ENCODE peak calls at places on chromosome X, in seven cellular contexts. One of them, this sample, is unnamed.

GRCh38 chrX:40526412-40526811 is 54.4 kb upstream of the ATP6AP2 start:
- DNase-seq in HCT116: no peak
- DNase-seq in endothelial cell of umbilical vein: no peak
- DNase-seq in foreskin fibroblast: no peak
- DNase-seq in ascending aorta: no peak
- DNase-seq in heart right ventricle: peak; percentile 4
- DNase-seq in tibial nerve: no peak
- DNase-seq in this sample: no peak

GRCh38 chrX:69314436-69315348 is 149.4 kb upstream of the PJA1 start:
- DNase-seq in ascending aorta: no peak
- DNase-seq in tibial nerve: no peak
- DNase-seq in endothelial cell of umbilical vein: no peak
- DNase-seq in HCT116: no peak
- DNase-seq in foreskin fibroblast: no peak
- DNase-seq in heart right ventricle: peak; percentile 5
- DNase-seq in this sample: no peak

GRCh38 chrX:140123446-140123845 is 158.1 kb upstream of the CXorf66 start:
- DNase-seq in tibial nerve: no peak
- DNase-seq in HCT116: no peak
- DNase-seq in foreskin fibroblast: no peak
- DNase-seq in heart right ventricle: no peak
- DNase-seq in endothelial cell of umbilical vein: no peak
- DNase-seq in ascending aorta: no peak
- DNase-seq in this sample: no peak

GRCh38 chrX:133640161-133641015 is 225.1 kb upstream of the GPC4 start:
- DNase-seq in tibial nerve: no peak
- DNase-seq in HCT116: no peak
- DNase-seq in ascending aorta: no peak
- DNase-seq in foreskin fibroblast: no peak
- DNase-seq in endothelial cell of umbilical vein: no peak
- DNase-seq in heart right ventricle: no peak
- DNase-seq in this sample: no peak

GRCh38 chrX:69016220-69016941 is 148.9 kb downstream of the PJA1 start:
- DNase-seq in tibial nerve: no peak
- DNase-seq in heart right ventricle: no peak
- DNase-seq in HCT116: no peak
- DNase-seq in foreskin fibroblast: no peak
- DNase-seq in endothelial cell of umbilical vein: peak; percentile 16
- DNase-seq in ascending aorta: no peak
- DNase-seq in this sample: no peak

GRCh38 chrX:1658083-1658463 is 43.2 kb downstream of the ASMT start:
- DNase-seq in tibial nerve: no peak
- DNase-seq in heart right ventricle: no peak
- DNase-seq in endothelial cell of umbilical vein: no peak
- DNase-seq in HCT116: no peak
- DNase-seq in ascending aorta: no peak
- DNase-seq in foreskin fibroblast: no peak
- DNase-seq in this sample: no peak

GRCh38 chrX:85922821-85923220 is 124.5 kb downstream of the CHM start:
- DNase-seq in HCT116: no peak
- DNase-seq in endothelial cell of umbilical vein: no peak
- DNase-seq in ascending aorta: no peak
- DNase-seq in foreskin fibroblast: peak; percentile 83
- DNase-seq in heart right ventricle: no peak
- DNase-seq in tibial nerve: no peak
- DNase-seq in this sample: no peak

GRCh38 chrX:123771449-123772064 is 38.7 kb upstream of the THOC2 start:
- DNase-seq in ascending aorta: no peak
- DNase-seq in heart right ventricle: no peak
- DNase-seq in endothelial cell of umbilical vein: no peak
- DNase-seq in foreskin fibroblast: no peak
- DNase-seq in tibial nerve: no peak
- DNase-seq in HCT116: no peak
- DNase-seq in this sample: no peak

GRCh38 chrX:70554948-70555347 is 110.3 kb downstream of the DLG3 start:
- DNase-seq in foreskin fibroblast: no peak
- DNase-seq in heart right ventricle: no peak
- DNase-seq in HCT116: no peak
- DNase-seq in endothelial cell of umbilical vein: no peak
- DNase-seq in tibial nerve: no peak
- DNase-seq in ascending aorta: no peak
- DNase-seq in this sample: no peak

GRCh38 chrX:23954396-23954795 is 46.6 kb downstream of the CXorf58 start:
- DNase-seq in HCT116: no peak
- DNase-seq in tibial nerve: no peak
- DNase-seq in heart right ventricle: no peak
- DNase-seq in ascending aorta: no peak
- DNase-seq in foreskin fibroblast: no peak
- DNase-seq in endothelial cell of umbilical vein: no peak
- DNase-seq in this sample: no peak

GRCh38 chrX:71823391-71824057 is 60.4 kb downstream of the CXorf49B start:
- DNase-seq in ascending aorta: no peak
- DNase-seq in foreskin fibroblast: no peak
- DNase-seq in heart right ventricle: no peak
- DNase-seq in HCT116: no peak
- DNase-seq in endothelial cell of umbilical vein: no peak
- DNase-seq in tibial nerve: no peak
- DNase-seq in this sample: no peak

GRCh38 chrX:115362334-115363095 is 73.0 kb downstream of the LUZP4 start:
- DNase-seq in tibial nerve: no peak
- DNase-seq in heart right ventricle: no peak
- DNase-seq in endothelial cell of umbilical vein: no peak
- DNase-seq in ascending aorta: no peak
- DNase-seq in HCT116: no peak
- DNase-seq in foreskin fibroblast: no peak
- DNase-seq in this sample: no peak

GRCh38 chrX:1181131-1181530 is 31.3 kb downstream of the CRLF2 start:
- DNase-seq in HCT116: no peak
- DNase-seq in tibial nerve: no peak
- DNase-seq in heart right ventricle: no peak
- DNase-seq in endothelial cell of umbilical vein: no peak
- DNase-seq in foreskin fibroblast: no peak
- DNase-seq in ascending aorta: no peak
- DNase-seq in this sample: no peak

GRCh38 chrX:10685923-10686595 is 65.7 kb upstream of the MID1 start:
- DNase-seq in heart right ventricle: no peak
- DNase-seq in foreskin fibroblast: peak; percentile 14
- DNase-seq in tibial nerve: no peak
- DNase-seq in HCT116: no peak
- DNase-seq in endothelial cell of umbilical vein: no peak
- DNase-seq in ascending aorta: no peak
- DNase-seq in this sample: no peak

GRCh38 chrX:14491689-14492088 is 37.6 kb upstream of the GLRA2 start:
- DNase-seq in HCT116: no peak
- DNase-seq in endothelial cell of umbilical vein: no peak
- DNase-seq in heart right ventricle: no peak
- DNase-seq in foreskin fibroblast: no peak
- DNase-seq in ascending aorta: no peak
- DNase-seq in tibial nerve: no peak
- DNase-seq in this sample: no peak

GRCh38 chrX:7068939-7069367 is 78.6 kb upstream of the STS start:
- DNase-seq in heart right ventricle: no peak
- DNase-seq in tibial nerve: no peak
- DNase-seq in HCT116: no peak
- DNase-seq in ascending aorta: no peak
- DNase-seq in foreskin fibroblast: no peak
- DNase-seq in endothelial cell of umbilical vein: peak; percentile 10
- DNase-seq in this sample: no peak

GRCh38 chrX:114071412-114071811 is 512.5 kb upstream of the HTR2C start:
- DNase-seq in endothelial cell of umbilical vein: no peak
- DNase-seq in tibial nerve: no peak
- DNase-seq in ascending aorta: no peak
- DNase-seq in foreskin fibroblast: no peak
- DNase-seq in HCT116: no peak
- DNase-seq in heart right ventricle: no peak
- DNase-seq in this sample: no peak

GRCh38 chrX:14528629-14529287 is 578 bp upstream of the GLRA2 start:
- DNase-seq in foreskin fibroblast: peak; percentile 28
- DNase-seq in HCT116: peak; percentile 13
- DNase-seq in tibial nerve: peak; percentile 61
- DNase-seq in heart right ventricle: peak; percentile 31
- DNase-seq in endothelial cell of umbilical vein: no peak
- DNase-seq in ascending aorta: no peak
- DNase-seq in this sample: no peak

GRCh38 chrX:127317159-127317558 is 497.6 kb downstream of the PRR32 start:
- DNase-seq in foreskin fibroblast: no peak
- DNase-seq in HCT116: no peak
- DNase-seq in tibial nerve: no peak
- DNase-seq in endothelial cell of umbilical vein: no peak
- DNase-seq in heart right ventricle: no peak
- DNase-seq in ascending aorta: no peak
- DNase-seq in this sample: no peak

GRCh38 chrX:45761920-45762319 is 561.2 kb upstream of the DIPK2B start:
- DNase-seq in ascending aorta: no peak
- DNase-seq in HCT116: no peak
- DNase-seq in foreskin fibroblast: no peak
- DNase-seq in endothelial cell of umbilical vein: no peak
- DNase-seq in heart right ventricle: no peak
- DNase-seq in tibial nerve: no peak
- DNase-seq in this sample: no peak

GRCh38 chrX:72306085-72306801 is 529 bp upstream of the CITED1 start:
- DNase-seq in heart right ventricle: no peak
- DNase-seq in endothelial cell of umbilical vein: no peak
- DNase-seq in tibial nerve: no peak
- DNase-seq in foreskin fibroblast: no peak
- DNase-seq in HCT116: no peak
- DNase-seq in ascending aorta: no peak
- DNase-seq in this sample: no peak

GRCh38 chrX:132199941-132200340 is 19.3 kb downstream of the RAP2C start:
- DNase-seq in HCT116: no peak
- DNase-seq in tibial nerve: no peak
- DNase-seq in foreskin fibroblast: no peak
- DNase-seq in endothelial cell of umbilical vein: no peak
- DNase-seq in ascending aorta: no peak
- DNase-seq in heart right ventricle: no peak
- DNase-seq in this sample: no peak

GRCh38 chrX:107449490-107450175 is at the start of gene FRMPD3:
- DNase-seq in endothelial cell of umbilical vein: no peak
- DNase-seq in heart right ventricle: no peak
- DNase-seq in ascending aorta: no peak
- DNase-seq in tibial nerve: no peak
- DNase-seq in HCT116: no peak
- DNase-seq in foreskin fibroblast: no peak
- DNase-seq in this sample: no peak
- H3K4me3 ChIP-seq in endothelial cell of umbilical vein: no peak within 1 kb of the TSS
- H3K4me3 ChIP-seq in heart right ventricle: peak within 1 kb of the TSS; percentile 29
- H3K4me3 ChIP-seq in ascending aorta: peak within 1 kb of the TSS; percentile 64
- H3K4me3 ChIP-seq in tibial nerve: peak within 1 kb of the TSS; percentile 13
- H3K4me3 ChIP-seq in HCT116: peak within 1 kb of the TSS; percentile 48
- H3K4me3 ChIP-seq in foreskin fibroblast: peak within 1 kb of the TSS; percentile 17
- H3K4me3 ChIP-seq in this sample: peak within 1 kb of the TSS; percentile 49

GRCh38 chrX:43278440-43278839 is 377.7 kb upstream of the MAOA start:
- DNase-seq in heart right ventricle: no peak
- DNase-seq in foreskin fibroblast: no peak
- DNase-seq in tibial nerve: no peak
- DNase-seq in ascending aorta: no peak
- DNase-seq in endothelial cell of umbilical vein: no peak
- DNase-seq in HCT116: no peak
- DNase-seq in this sample: no peak

GRCh38 chrX:43279341-43279808 is 376.7 kb upstream of the MAOA start:
- DNase-seq in tibial nerve: no peak
- DNase-seq in endothelial cell of umbilical vein: no peak
- DNase-seq in HCT116: no peak
- DNase-seq in ascending aorta: no peak
- DNase-seq in heart right ventricle: no peak
- DNase-seq in foreskin fibroblast: no peak
- DNase-seq in this sample: no peak

GRCh38 chrX:43277879-43278278 is 378.2 kb upstream of the MAOA start:
- DNase-seq in tibial nerve: no peak
- DNase-seq in endothelial cell of umbilical vein: no peak
- DNase-seq in foreskin fibroblast: no peak
- DNase-seq in heart right ventricle: no peak
- DNase-seq in ascending aorta: no peak
- DNase-seq in HCT116: no peak
- DNase-seq in this sample: no peak

GRCh38 chrX:43283187-43283586 is 372.9 kb upstream of the MAOA start:
- DNase-seq in foreskin fibroblast: no peak
- DNase-seq in tibial nerve: no peak
- DNase-seq in heart right ventricle: no peak
- DNase-seq in HCT116: no peak
- DNase-seq in endothelial cell of umbilical vein: no peak
- DNase-seq in ascending aorta: no peak
- DNase-seq in this sample: no peak
- H3K4me3 ChIP-seq in foreskin fibroblast: no peak overlapping the region
- H3K4me3 ChIP-seq in tibial nerve: no peak overlapping the region
- H3K4me3 ChIP-seq in heart right ventricle: no peak overlapping the region
- H3K4me3 ChIP-seq in HCT116: no peak overlapping the region
- H3K4me3 ChIP-seq in endothelial cell of umbilical vein: no peak overlapping the region
- H3K4me3 ChIP-seq in ascending aorta: no peak overlapping the region
- H3K4me3 ChIP-seq in this sample: no peak overlapping the region

GRCh38 chrX:56812515-56813105 is 83.6 kb downstream of the NBDY start:
- DNase-seq in heart right ventricle: no peak
- DNase-seq in tibial nerve: no peak
- DNase-seq in HCT116: no peak
- DNase-seq in endothelial cell of umbilical vein: peak; percentile 4
- DNase-seq in foreskin fibroblast: no peak
- DNase-seq in ascending aorta: no peak
- DNase-seq in this sample: no peak
- H3K4me3 ChIP-seq in heart right ventricle: no peak overlapping the region
- H3K4me3 ChIP-seq in tibial nerve: no peak overlapping the region
- H3K4me3 ChIP-seq in HCT116: no peak overlapping the region
- H3K4me3 ChIP-seq in endothelial cell of umbilical vein: no peak overlapping the region
- H3K4me3 ChIP-seq in foreskin fibroblast: no peak overlapping the region
- H3K4me3 ChIP-seq in ascending aorta: no peak overlapping the region
- H3K4me3 ChIP-seq in this sample: no peak overlapping the region

GRCh38 chrX:137032378-137032694 is 1.5 kb downstream of the GPR101 start:
- DNase-seq in HCT116: no peak
- DNase-seq in ascending aorta: no peak
- DNase-seq in heart right ventricle: no peak
- DNase-seq in tibial nerve: no peak
- DNase-seq in endothelial cell of umbilical vein: no peak
- DNase-seq in foreskin fibroblast: no peak
- DNase-seq in this sample: no peak
- H3K4me3 ChIP-seq in HCT116: no peak overlapping the region
- H3K4me3 ChIP-seq in ascending aorta: peak overlapping the region; percentile 31
- H3K4me3 ChIP-seq in heart right ventricle: peak overlapping the region; percentile 5
- H3K4me3 ChIP-seq in tibial nerve: no peak overlapping the region
- H3K4me3 ChIP-seq in endothelial cell of umbilical vein: no peak overlapping the region
- H3K4me3 ChIP-seq in foreskin fibroblast: peak overlapping the region; percentile 31
- H3K4me3 ChIP-seq in this sample: peak overlapping the region; percentile 26

DNA sequence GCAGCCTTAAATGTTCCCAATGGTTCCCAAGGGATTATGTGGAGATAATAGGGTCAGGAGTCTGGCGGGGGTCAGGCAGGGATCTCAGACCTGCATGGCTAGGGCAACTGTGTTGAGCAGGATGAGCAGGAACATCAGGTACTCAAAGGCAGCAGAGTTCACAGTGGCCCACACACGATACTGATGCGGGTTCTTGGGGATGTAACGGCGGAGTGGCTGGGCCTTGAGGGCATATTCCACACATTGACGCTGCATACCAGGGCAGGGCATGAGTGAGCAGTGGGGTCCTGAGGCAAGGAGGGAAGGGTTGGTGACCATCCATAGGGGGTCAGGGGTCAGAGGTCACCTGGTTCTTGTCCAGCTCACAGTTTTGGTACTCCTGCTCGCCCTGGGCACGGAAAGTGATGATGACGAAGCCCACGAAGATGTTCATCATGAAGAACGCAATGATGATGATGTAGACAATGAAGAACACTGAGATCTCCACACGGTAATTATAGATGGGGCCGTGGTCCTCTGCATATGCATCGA is 15.1 kb upstream of the SYP start:
- DNase-seq in heart right ventricle: no peak
- DNase-seq in endothelial cell of umbilical vein: no peak
- DNase-seq in foreskin fibroblast: no peak
- DNase-seq in HCT116: no peak
- DNase-seq in ascending aorta: no peak
- DNase-seq in tibial nerve: no peak
- DNase-seq in this sample: no peak
- H3K4me3 ChIP-seq in heart right ventricle: no peak overlapping the region
- H3K4me3 ChIP-seq in endothelial cell of umbilical vein: no peak overlapping the region
- H3K4me3 ChIP-seq in foreskin fibroblast: no peak overlapping the region
- H3K4me3 ChIP-seq in HCT116: no peak overlapping the region
- H3K4me3 ChIP-seq in ascending aorta: no peak overlapping the region
- H3K4me3 ChIP-seq in tibial nerve: no peak overlapping the region
- H3K4me3 ChIP-seq in this sample: no peak overlapping the region

This sample was measured in tibial artery.